ENCODE peak calls at places on chromosomes 12 and 14, in eight cellular contexts. P is pancreas, J is AG04450, E is omental fat pad, S is HL-60, X is WERI-Rb-1, L is uterus, F is progenitor cell of endocrine pancreas. T is an unnamed sample.

GRCh38 chr14:38973083-38973700 is 129.8 kb downstream of the SEC23A start:
- DNase-seq in P (no peak), J (no peak), E (no peak), S (no peak), X (no peak), L (no peak), F (no peak), T (no peak)

GRCh38 chr14:61168126-61168525 is 113.0 kb downstream of the TMEM30B start:
- DNase-seq in P (no peak), J (no peak), E (no peak), S (no peak), X (no peak), L (no peak), F (no peak), T (no peak)

GRCh38 chr12:132608231-132609171 is 1.9 kb downstream of the LRCOL1 start:
- DNase-seq in P (no peak), J (no peak), E (no peak), S (no peak), X (no peak), L (no peak), F (no peak), T (no peak)

GRCh38 chr12:106645074-106645421 is 62.2 kb downstream of the RFX4 start:
- DNase-seq in P (peak; percentile 70), J (no peak), E (no peak), S (no peak), X (no peak), L (no peak), F (no peak), T (no peak)

GRCh38 chr12:2832550-2833127 is 2.2 kb downstream of the NRIP2 start:
- DNase-seq in P (no peak), J (no peak), E (no peak), S (no peak), X (no peak), L (no peak), F (no peak), T (no peak)

GRCh38 chr14:91366749-91367148 is 50.9 kb downstream of the CCDC88C start:
- DNase-seq in P (no peak), J (no peak), E (no peak), S (no peak), X (no peak), L (no peak), F (no peak), T (no peak)

GRCh38 chr14:98896476-98896875 is 375.5 kb downstream of the BCL11B start:
- DNase-seq in P (no peak), J (no peak), E (no peak), S (no peak), X (no peak), L (no peak), F (no peak), T (no peak)

GRCh38 chr12:2997989-2998670 is 38.9 kb downstream of the TEAD4 start:
- DNase-seq in P (no peak), J (no peak), E (no peak), S (no peak), X (no peak), L (peak; percentile 37), F (no peak), T (no peak)

GRCh38 chr14:70822706-70823185 is 13.4 kb upstream of the MAP3K9 start:
- DNase-seq in P (peak; percentile 31), J (no peak), E (no peak), S (no peak), X (peak; percentile 63), L (peak; percentile 22), F (peak; percentile 37), T (peak; percentile 71)

GRCh38 chr12:131119936-131120335 is 166.2 kb downstream of the ADGRD1 start:
- DNase-seq in P (no peak), J (no peak), E (no peak), S (no peak), X (no peak), L (no peak), F (no peak), T (no peak)

GRCh38 chr14:68975667-68976066 is 3.4 kb downstream of the ACTN1 start:
- DNase-seq in P (no peak), J (no peak), E (no peak), S (no peak), X (no peak), L (peak; percentile 70), F (no peak), T (no peak)

GRCh38 chr14:93747102-93747501 is 41.2 kb downstream of the PRIMA1 start:
- DNase-seq in P (no peak), J (no peak), E (no peak), S (no peak), X (no peak), L (no peak), F (no peak), T (no peak)

GRCh38 chr14:66923251-66923650 is 266.0 kb upstream of the GARIN2 start:
- DNase-seq in P (no peak), J (no peak), E (no peak), S (no peak), X (no peak), L (no peak), F (no peak), T (no peak)

GRCh38 chr12:9349888-9350885 is 142.0 kb upstream of the PZP start:
- DNase-seq in P (no peak), J (no peak), E (no peak), S (peak; percentile 39), X (no peak), L (no peak), F (no peak), T (no peak)

GRCh38 chr14:22837059-22837749 is 819 bp downstream of the MMP14 start:
- DNase-seq in P (peak; percentile 68), J (no peak), E (no peak), S (no peak), X (no peak), L (peak; percentile 70), F (peak; percentile 42), T (peak; percentile 61)

GRCh38 chr12:95820096-95820703 is 29.6 kb upstream of the NTN4 start:
- DNase-seq in P (no peak), J (peak; percentile 23), E (peak; percentile 27), S (peak; percentile 20), X (peak; percentile 57), L (no peak), F (no peak), T (peak; percentile 24)

GRCh38 chr12:70268972-70269371 is 25.7 kb downstream of the CNOT2 start:
- DNase-seq in P (no peak), J (no peak), E (no peak), S (no peak), X (no peak), L (no peak), F (no peak), T (no peak)

GRCh38 chr12:115349711-115350110 is 665.7 kb upstream of the TBX3 start:
- DNase-seq in P (no peak), J (no peak), E (no peak), S (no peak), X (no peak), L (no peak), F (no peak), T (no peak)

GRCh38 chr12:82866227-82866803 is 179.6 kb downstream of the TMTC2 start:
- DNase-seq in P (no peak), J (no peak), E (no peak), S (no peak), X (no peak), L (no peak), F (no peak), T (no peak)

GRCh38 chr12:12153596-12153995 is 82.9 kb downstream of the BCL2L14 start:
- DNase-seq in P (no peak), J (no peak), E (no peak), S (no peak), X (no peak), L (no peak), F (no peak), T (no peak)
- TF ChIP-seq CTCF in P (no peak), J (no peak), E (no peak), S (no peak), X (no peak), L (no peak), F (no peak), T (no peak)

GRCh38 chr14:106222736-106223135 is 696.4 kb downstream of the TMEM121 start:
- DNase-seq in P (no peak), J (no peak), E (no peak), S (no peak), X (no peak), L (no peak), F (no peak), T (no peak)

GRCh38 chr14:106215229-106215628 is 688.8 kb downstream of the TMEM121 start:
- DNase-seq in P (no peak), J (no peak), E (no peak), S (no peak), X (no peak), L (no peak), F (no peak), T (no peak)

GRCh38 chr14:106218189-106218588 is 691.8 kb downstream of the TMEM121 start:
- DNase-seq in P (no peak), J (no peak), E (no peak), S (no peak), X (no peak), L (no peak), F (no peak), T (no peak)
- TF ChIP-seq CTCF in P (no peak), J (no peak), E (no peak), S (no peak), X (no peak), L (no peak), F (no peak), T (no peak)

DNA sequence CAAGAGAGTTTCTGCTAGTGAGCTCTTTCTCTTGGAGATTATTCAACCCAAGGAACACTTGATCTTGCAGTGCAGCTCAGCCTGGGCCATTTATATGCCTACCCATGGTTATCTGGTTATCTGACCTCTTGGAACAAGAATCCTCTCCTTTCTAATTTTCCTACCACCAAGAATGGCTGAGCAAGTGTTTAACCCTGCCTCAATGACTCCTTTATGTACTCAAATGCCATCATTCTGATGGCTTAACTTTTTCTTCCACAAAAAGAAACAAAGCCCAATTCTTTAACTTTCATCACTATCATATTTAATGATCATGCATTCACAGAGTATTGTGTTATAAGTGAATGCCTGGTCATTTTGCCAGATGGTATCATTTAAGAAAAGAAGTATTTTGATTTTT is 67.8 kb downstream of the TMEM117 start:
- DNase-seq in P (no peak), J (no peak), E (no peak), S (no peak), X (no peak), L (no peak), F (no peak), T (no peak)
- TF ChIP-seq CTCF in P (no peak), J (no peak), E (no peak), S (no peak), X (no peak), L (no peak), F (no peak), T (no peak)

GRCh38 chr14:106605548-106606448 is 1079.4 kb downstream of the TMEM121 start:
- DNase-seq in P (peak; percentile 43), J (no peak), E (no peak), S (peak; percentile 83), X (peak; percentile 62), L (no peak), F (no peak), T (no peak)
- TF ChIP-seq CTCF in P (no peak), J (no peak), E (no peak), S (peak; percentile 16), X (peak; percentile 58), L (no peak), F (no peak), T (no peak)

DNA sequence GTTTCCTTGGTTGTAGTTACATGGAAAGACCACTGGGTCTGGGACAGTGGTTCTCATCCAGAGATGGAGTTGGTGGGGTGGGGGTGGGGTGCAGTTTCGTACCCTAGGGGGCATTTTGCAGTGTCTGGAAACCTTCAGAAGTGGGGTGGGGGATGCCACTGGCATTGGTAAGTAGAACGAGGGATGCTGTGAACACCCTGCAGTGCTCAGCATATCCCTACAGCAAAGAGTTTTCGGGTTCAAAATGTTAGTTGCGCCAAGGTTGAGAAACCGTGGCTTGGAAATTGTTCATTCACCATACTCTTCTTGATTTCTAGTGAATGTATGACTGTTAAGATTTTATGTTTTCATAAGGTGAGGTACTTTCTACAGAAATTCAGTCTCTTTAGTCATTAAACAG is 28.7 kb downstream of the TRAF3 start:
- DNase-seq in P (no peak), J (no peak), E (no peak), S (no peak), X (no peak), L (no peak), F (no peak), T (no peak)
- TF ChIP-seq CTCF in P (no peak), J (no peak), E (no peak), S (no peak), X (no peak), L (no peak), F (no peak), T (peak; percentile 24)

T was measured in glutamatergic neuron.